ENCODE peak calls at places on chromosome 1, in ten cellular contexts. Y is GM23248; K is hepatocyte; E is ascending aorta; A is CD8-positive, alpha-beta memory T cell; F is transverse colon; Q is lung; M is heart left ventricle; Z is fibroblast of lung; V is upper lobe of right lung. N is an unnamed sample.

GRCh38 chr1:22641906-22642636 is 1.4 kb upstream of the C1QC start:
- DNase-seq in Z (peak), Y (peak), M (peak), A (peak), K (peak), V (peak), F (peak), E (no peak), Q (peak), N (peak)

GRCh38 chr1:13807213-13807612 is 107.2 kb downstream of the PRDM2 start:
- DNase-seq in V (peak), Y (peak), E (no peak), A (no peak), K (peak), M (no peak), F (peak), Q (no peak), Z (no peak), N (peak)

GRCh38 chr1:200625381-200625824 is 4.9 kb upstream of the KIF14 start:
- DNase-seq in V (no peak), F (no peak), Y (peak), K (no peak), Q (no peak), M (no peak), Z (peak), A (no peak), E (no peak), N (no peak)

GRCh38 chr1:232274999-232275706 is 354.8 kb downstream of the SIPA1L2 start:
- DNase-seq in V (no peak), Y (no peak), Z (no peak), F (no peak), A (no peak), E (no peak), K (no peak), M (no peak), Q (no peak), N (no peak)

GRCh38 chr1:26784023-26784871 is 3.5 kb upstream of the PIGV start:
- DNase-seq in Z (peak), Q (peak), M (no peak), F (peak), A (no peak), V (no peak), E (no peak), Y (peak), K (peak), N (peak)

GRCh38 chr1:93629101-93630059 is 52.3 kb downstream of the BCAR3 start:
- DNase-seq in Z (peak), Y (peak), E (no peak), K (peak), M (no peak), F (peak), Q (no peak), V (no peak), A (no peak), N (peak)

GRCh38 chr1:4084053-4084431 is 184.0 kb upstream of the C1orf174 start:
- DNase-seq in V (peak), A (no peak), Y (no peak), K (peak), F (no peak), Q (no peak), E (no peak), M (no peak), Z (no peak), N (peak)

GRCh38 chr1:97759078-97759477 is 161.8 kb downstream of the DPYD start:
- DNase-seq in F (no peak), Z (peak), M (no peak), Y (peak), A (no peak), V (no peak), Q (no peak), K (no peak), E (no peak), N (no peak)

GRCh38 chr1:93673159-93673657 is 8.4 kb downstream of the BCAR3 start:
- DNase-seq in M (no peak), A (no peak), V (no peak), Y (peak), F (no peak), K (no peak), Z (no peak), E (no peak), Q (no peak), N (no peak)

GRCh38 chr1:11940260-11940921 is 5.9 kb downstream of the PLOD1 start:
- DNase-seq in Z (no peak), E (no peak), V (no peak), K (peak), Y (peak), F (peak), Q (no peak), A (no peak), M (no peak), N (peak)

GRCh38 chr1:221992427-221992826 is 250.5 kb upstream of the DUSP10 start:
- DNase-seq in E (no peak), V (no peak), Z (no peak), A (no peak), K (no peak), M (no peak), F (no peak), Q (no peak), Y (no peak), N (no peak)

GRCh38 chr1:208434008-208434407 is 189.8 kb upstream of the PLXNA2 start:
- DNase-seq in Y (no peak), Q (no peak), A (no peak), F (no peak), E (no peak), K (no peak), Z (peak), M (no peak), V (no peak), N (no peak)

GRCh38 chr1:235160395-235160964 is 570 bp downstream of the RBM34 start:
- DNase-seq in Q (no peak), F (no peak), E (no peak), V (no peak), K (no peak), M (no peak), Z (peak), Y (peak), A (no peak), N (no peak)

GRCh38 chr1:203060115-203060514 is 25.7 kb downstream of the MYOG start:
- DNase-seq in M (peak), Y (no peak), Z (no peak), A (no peak), K (no peak), F (no peak), Q (no peak), V (no peak), E (no peak), N (no peak)

GRCh38 chr1:221241592-221241991 is 362.3 kb downstream of the HLX start:
- DNase-seq in M (no peak), E (no peak), V (no peak), Q (no peak), K (no peak), Z (no peak), F (no peak), A (no peak), Y (no peak), N (no peak)

GRCh38 chr1:189851806-189852367 is 625.8 kb downstream of the BRINP3 start:
- DNase-seq in E (no peak), A (no peak), K (no peak), Y (no peak), F (no peak), M (no peak), Q (no peak), V (no peak), Z (peak), N (no peak)

GRCh38 chr1:27539901-27540861 is 50.2 kb upstream of the WASF2 start:
- DNase-seq in M (no peak), Q (no peak), V (no peak), E (no peak), A (no peak), F (peak), Y (peak), K (no peak), Z (peak), N (no peak)

GRCh38 chr1:117213046-117213445 is 2.3 kb upstream of the VTCN1 start:
- DNase-seq in F (no peak), Y (no peak), Q (no peak), E (no peak), M (no peak), A (no peak), V (no peak), K (no peak), Z (no peak), N (no peak)

GRCh38 chr1:32394890-32395415 is 712 bp upstream of the BSDC1 start:
- DNase-seq in K (no peak), E (no peak), V (no peak), Q (no peak), A (no peak), Z (no peak), F (no peak), M (no peak), Y (no peak), N (no peak)

GRCh38 chr1:45568421-45568820 is 15.4 kb upstream of the NASP start:
- DNase-seq in V (no peak), F (no peak), E (no peak), K (no peak), A (no peak), M (no peak), Q (no peak), Y (no peak), Z (no peak), N (no peak)

GRCh38 chr1:182552527-182552926 is 36.5 kb downstream of the RNASEL start:
- DNase-seq in Q (no peak), V (no peak), Y (peak), A (no peak), E (no peak), Z (no peak), F (no peak), M (no peak), K (no peak), N (no peak)

GRCh38 chr1:33387512-33388079 is 43.3 kb downstream of the PHC2 start:
- DNase-seq in A (no peak), K (peak), V (no peak), Z (peak), Q (no peak), M (no peak), E (no peak), Y (peak), F (no peak), N (no peak)

GRCh38 chr1:32702599-32703478 is at the start of gene SYNC:
- DNase-seq in Z (peak), F (peak), K (peak), V (peak), M (peak), Y (peak), A (no peak), Q (peak), E (no peak), N (peak)

GRCh38 chr1:168636642-168637111 is 60.3 kb downstream of the XCL1 start:
- DNase-seq in E (no peak), M (no peak), Z (peak), F (no peak), Y (peak), Q (no peak), A (no peak), V (no peak), K (peak), N (peak)

GRCh38 chr1:5884110-5884509 is 108.1 kb downstream of the NPHP4 start:
- DNase-seq in V (no peak), K (no peak), Z (no peak), A (no peak), F (no peak), M (peak), E (no peak), Q (no peak), Y (no peak), N (no peak)

GRCh38 chr1:44235794-44236193 is 22.5 kb downstream of the DMAP1 start:
- DNase-seq in V (no peak), M (no peak), A (no peak), E (no peak), Z (no peak), F (no peak), Q (no peak), K (no peak), Y (no peak), N (no peak)

GRCh38 chr1:153359241-153359640 is 1.6 kb downstream of the S100A9 start:
- DNase-seq in F (no peak), M (no peak), K (no peak), A (no peak), E (no peak), Q (no peak), Y (no peak), V (no peak), Z (no peak), N (no peak)

GRCh38 chr1:101301446-101301845 is 64.6 kb downstream of the S1PR1 start:
- DNase-seq in A (no peak), Y (no peak), Z (no peak), Q (no peak), F (no peak), V (no peak), E (no peak), M (no peak), K (no peak), N (no peak)

GRCh38 chr1:116256875-116257823 is 115.9 kb upstream of the ATP1A1 start:
- DNase-seq in Y (no peak), Z (no peak), F (peak), E (no peak), A (no peak), Q (no peak), V (no peak), M (no peak), K (no peak), N (no peak)

GRCh38 chr1:215475719-215476525 is 91.2 kb upstream of the KCTD3 start:
- DNase-seq in E (no peak), Q (no peak), F (no peak), Y (peak), M (no peak), Z (peak), V (no peak), K (no peak), A (no peak), N (no peak)

GRCh38 chr1:115327270-115327669 is 10.8 kb downstream of the NGF start:
- DNase-seq in Y (peak), Z (peak), M (no peak), Q (no peak), F (no peak), K (no peak), E (no peak), A (no peak), V (no peak), N (no peak)

GRCh38 chr1:45867697-45868346 is 64.4 kb downstream of the MAST2 start:
- DNase-seq in K (no peak), F (no peak), A (no peak), Y (no peak), Q (no peak), E (no peak), V (no peak), Z (no peak), M (no peak), N (no peak)

GRCh38 chr1:15153184-15153841 is at the start of gene TMEM51:
- DNase-seq in V (peak), Z (peak), F (peak), A (no peak), K (peak), E (no peak), Y (peak), M (peak), Q (peak), N (peak)

GRCh38 chr1:229022595-229023350 is 248.1 kb upstream of the RAB4A start:
- DNase-seq in K (no peak), Q (no peak), F (no peak), V (no peak), Y (no peak), E (no peak), A (no peak), M (no peak), Z (no peak), N (peak)

GRCh38 chr1:118618618-118619340 is 369.4 kb downstream of the TBX15 start:
- DNase-seq in Z (no peak), K (no peak), Y (peak), V (no peak), M (no peak), F (no peak), E (no peak), A (no peak), Q (no peak), N (no peak)

GRCh38 chr1:67256291-67257172 is 51.1 kb upstream of the IL12RB2 start:
- DNase-seq in K (no peak), E (no peak), A (no peak), Y (peak), Q (peak), F (no peak), M (no peak), V (no peak), Z (no peak), N (no peak)

GRCh38 chr1:224782601-224783000 is 146.9 kb upstream of the DNAH14 start:
- DNase-seq in F (no peak), K (no peak), E (no peak), Q (no peak), M (no peak), Z (no peak), V (no peak), A (no peak), Y (no peak), N (no peak)
- H3K27ac ChIP-seq in F (no peak), K (no peak), E (no peak), Q (no peak), M (no peak), Z (no peak), V (no peak), A (no peak), Y (no peak), N (no peak)

GRCh38 chr1:81004011-81004410 is 796.7 kb upstream of the ADGRL2 start:
- DNase-seq in Q (no peak), A (no peak), V (no peak), M (peak), Z (no peak), Y (no peak), K (no peak), F (no peak), E (no peak), N (no peak)
- H3K4me3 ChIP-seq in Q (no peak), A (no peak), V (no peak), M (no peak), Z (no peak), Y (no peak), K (no peak), F (no peak), E (no peak), N (no peak)

GRCh38 chr1:155242805-155243358 is 12.4 kb downstream of the ENTREP3 start:
- DNase-seq in M (no peak), F (no peak), V (no peak), K (no peak), Y (peak), Q (no peak), Z (no peak), A (no peak), E (no peak), N (no peak)

GRCh38 chr1:155241851-155242264 is 13.4 kb downstream of the ENTREP3 start:
- DNase-seq in M (no peak), V (no peak), F (no peak), Z (no peak), K (no peak), E (no peak), Q (no peak), Y (peak), A (no peak), N (no peak)

GRCh38 chr1:155244368-155245162 is 10.7 kb downstream of the ENTREP3 start:
- DNase-seq in E (peak), V (peak), Q (peak), Y (peak), Z (peak), F (peak), K (peak), M (peak), A (peak), N (peak)

GRCh38 chr1:155247667-155248563 is 7.4 kb downstream of the ENTREP3 start:
- DNase-seq in Y (no peak), Q (no peak), K (no peak), V (no peak), A (no peak), F (no peak), M (no peak), Z (no peak), E (no peak), N (no peak)

DNA sequence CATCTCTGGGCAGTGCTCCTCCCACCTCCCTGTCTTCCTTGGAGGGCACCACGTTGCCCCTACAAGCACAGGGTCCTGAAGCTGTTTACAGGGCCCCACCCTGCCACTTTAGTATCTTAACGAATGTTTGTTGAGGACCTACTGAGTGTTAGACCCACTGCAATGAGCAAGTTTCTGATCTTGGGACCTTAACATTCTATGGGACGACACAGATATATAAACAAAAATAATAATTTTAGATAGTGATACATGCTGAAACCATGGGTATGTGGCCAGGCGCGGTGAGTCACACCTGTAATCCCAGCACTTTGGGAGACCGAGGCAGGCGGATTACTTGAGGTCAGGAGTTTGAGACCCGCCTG is 10.1 kb downstream of the ENTREP3 start:
- DNase-seq in Z (no peak), Y (no peak), V (no peak), E (no peak), K (no peak), Q (no peak), A (no peak), F (no peak), M (no peak), N (no peak)
- H3K27ac ChIP-seq in Z (peak), Y (peak), V (peak), E (peak), K (peak), Q (peak), A (peak), F (peak), M (peak), N (peak)

GRCh38 chr1:91502882-91503184 is 2.2 kb downstream of the CDC7 start:
- DNase-seq in E (no peak), K (peak), Z (peak), F (no peak), Y (peak), V (no peak), M (no peak), Q (no peak), A (no peak), N (no peak)
- H3K4me3 ChIP-seq in E (no peak), K (no peak), Z (peak), F (no peak), Y (peak), V (no peak), M (no peak), Q (no peak), A (no peak), N (no peak)

DNA sequence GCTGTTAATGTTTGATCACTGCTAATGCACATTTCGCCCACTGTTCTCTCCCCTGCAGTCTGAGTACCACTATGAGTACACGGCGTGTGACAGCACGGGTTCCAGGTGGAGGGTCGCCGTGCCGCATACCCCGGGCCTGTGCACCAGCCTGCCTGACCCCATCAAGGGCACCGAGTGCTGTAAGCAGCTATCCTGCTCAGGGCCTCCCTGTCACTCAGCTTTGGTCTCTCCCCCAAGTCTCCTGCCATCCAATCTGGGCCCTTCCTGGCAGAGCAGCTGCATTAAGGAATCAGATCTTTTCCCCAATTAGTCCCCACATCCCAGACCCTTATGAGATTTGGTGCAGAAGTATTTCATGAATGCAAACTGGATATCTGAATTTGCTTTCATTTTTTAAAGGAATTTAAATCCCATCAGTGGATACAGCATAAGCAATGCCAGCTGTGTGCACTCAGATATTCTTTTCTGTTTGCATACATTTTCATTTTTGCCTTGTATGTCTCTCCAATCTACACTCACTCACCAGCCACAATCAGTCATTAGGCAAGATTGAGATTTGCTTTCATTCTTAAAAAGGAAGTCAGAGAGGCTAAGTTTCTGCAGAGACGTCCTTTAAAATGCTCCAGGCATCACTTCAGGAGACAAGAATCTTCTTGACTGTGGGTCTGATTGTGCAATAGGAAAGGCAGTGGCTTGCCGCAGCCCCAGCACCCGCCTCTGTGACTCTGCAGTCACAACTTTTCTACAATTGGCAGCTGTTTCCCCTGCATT is 48.1 kb downstream of the ELAPOR1 start:
- DNase-seq in Q (peak), Z (peak), E (no peak), V (peak), Y (peak), M (no peak), A (no peak), F (no peak), K (peak), N (peak)
- H3K27ac ChIP-seq in Q (peak), Z (peak), E (no peak), V (peak), Y (peak), M (no peak), A (no peak), F (peak), K (no peak), N (no peak)

DNA sequence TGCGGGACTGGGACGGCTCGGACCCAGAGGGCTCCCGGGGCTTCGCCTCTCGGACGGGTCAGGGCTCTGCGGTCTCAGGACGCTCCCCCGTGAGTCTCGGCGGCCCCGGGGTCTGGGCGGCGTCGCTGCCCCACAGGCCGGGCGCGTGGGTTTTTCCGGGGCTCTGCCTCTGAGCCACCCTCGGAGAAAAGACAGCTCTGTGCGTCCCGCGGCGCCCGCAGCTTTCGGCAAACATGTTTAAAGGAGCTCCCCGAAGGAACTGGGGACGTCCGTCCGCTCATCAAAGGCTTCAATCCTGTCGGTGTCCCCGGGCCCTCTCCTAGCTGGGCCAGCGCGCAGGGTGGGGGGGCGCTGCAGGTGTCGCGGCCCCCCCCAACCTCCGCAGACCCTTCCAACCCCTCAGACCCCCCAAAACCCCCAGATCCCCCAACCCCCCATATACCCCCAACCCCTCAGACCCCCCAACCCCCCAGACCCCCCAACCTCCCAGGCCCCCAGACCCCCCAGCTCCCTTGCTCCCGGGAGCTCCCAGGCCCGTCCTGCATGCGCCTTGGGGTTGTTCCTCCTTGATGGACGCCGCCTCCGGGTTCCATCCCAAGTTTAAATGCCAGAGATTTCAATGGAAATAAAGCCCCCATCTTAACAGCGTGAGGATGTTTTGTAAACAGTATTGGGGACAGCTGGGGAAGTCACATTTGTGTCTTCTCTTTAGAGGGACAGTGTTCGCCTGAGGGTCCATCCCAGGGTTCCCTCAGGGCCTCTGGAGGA is 996 bp upstream of the C1orf159 start:
- DNase-seq in E (no peak), Q (no peak), A (peak), K (no peak), F (peak), V (peak), Y (peak), Z (peak), M (peak), N (no peak)
- H3K4me3 ChIP-seq in E (peak), Q (peak), A (peak), K (peak), F (peak), V (peak), Y (peak), Z (peak), M (peak), N (peak)

N was measured in testis.